ENCODE peak calls at places on chromosomes 12 and 14, in six cellular contexts. L is GM12891, Z is HT1080, J is right cardiac atrium, G is kidney tubule cell, I is B cell. U is an unnamed sample.
A peak's percentile ranks its signal among the peaks of the same experiment; 100 is the strongest.

GRCh38 chr14:104826197-104826857 is 25.4 kb downstream of the ZBTB42 start:
- DNase-seq in J (peak; percentile 91), L (peak; percentile 97), I (peak; percentile 90), Z (peak; percentile 52), G (peak; percentile 82), U (peak; percentile 97)

GRCh38 chr14:24096545-24097181 is 2.6 kb downstream of the PCK2 start:
- DNase-seq in I (no peak), J (no peak), G (no peak), Z (no peak), L (no peak), U (no peak)

GRCh38 chr12:62865860-62866407 is 69.0 kb downstream of the PPM1H start:
- DNase-seq in G (no peak), J (no peak), I (no peak), Z (no peak), L (no peak), U (no peak)

GRCh38 chr12:104138747-104139186 is 757 bp upstream of the NFYB start:
- DNase-seq in I (no peak), Z (no peak), G (no peak), L (no peak), J (peak; percentile 22), U (no peak)

GRCh38 chr14:29716150-29716549 is 211.5 kb downstream of the PRKD1 start:
- DNase-seq in J (no peak), I (no peak), L (no peak), Z (no peak), G (no peak), U (no peak)

GRCh38 chr12:68876471-68876870 is 56.5 kb downstream of the CPM start:
- DNase-seq in G (no peak), I (no peak), J (no peak), Z (no peak), L (no peak), U (no peak)

GRCh38 chr14:35352274-35353233 is 52.0 kb downstream of the NFKBIA start:
- DNase-seq in J (no peak), I (no peak), Z (no peak), L (no peak), G (no peak), U (no peak)

GRCh38 chr12:94269316-94269999 is 121.1 kb downstream of the PLXNC1 start:
- DNase-seq in J (no peak), L (no peak), G (no peak), Z (no peak), I (no peak), U (no peak)

GRCh38 chr14:104686624-104687517 is 2.5 kb upstream of the INF2 start:
- DNase-seq in L (no peak), J (peak; percentile 23), G (no peak), Z (no peak), I (no peak), U (no peak)

GRCh38 chr14:22560638-22561365 is 28.2 kb downstream of the DAD1 start:
- DNase-seq in J (no peak), L (no peak), G (no peak), Z (no peak), I (no peak), U (no peak)

GRCh38 chr12:105271364-105271763 is 35.4 kb upstream of the APPL2 start:
- DNase-seq in Z (no peak), G (no peak), J (no peak), I (no peak), L (no peak), U (no peak)

GRCh38 chr12:40107803-40108620 is 2.1 kb upstream of the SLC2A13 start:
- DNase-seq in I (no peak), J (no peak), L (no peak), Z (no peak), G (no peak), U (no peak)

GRCh38 chr14:75380656-75381055 is 47.2 kb upstream of the JDP2 start:
- DNase-seq in J (no peak), L (no peak), Z (no peak), I (no peak), G (no peak), U (no peak)

GRCh38 chr12:66695130-66695529 is 16.3 kb upstream of the GRIP1 start:
- DNase-seq in J (no peak), G (no peak), I (no peak), Z (no peak), L (no peak), U (no peak)

GRCh38 chr12:92673756-92674155 is 29.0 kb upstream of the PLEKHG7 start:
- DNase-seq in G (no peak), Z (no peak), J (no peak), I (no peak), L (no peak), U (peak; percentile 12)

GRCh38 chr12:104058796-104059195 is 5.5 kb upstream of the HCFC2 start:
- DNase-seq in L (no peak), G (peak; percentile 19), Z (no peak), I (no peak), J (no peak), U (no peak)

GRCh38 chr14:53391156-53391555 is 238.0 kb upstream of the DDHD1 start:
- DNase-seq in L (no peak), I (no peak), J (no peak), G (peak; percentile 40), Z (peak; percentile 88), U (no peak)

GRCh38 chr12:132077322-132078100 is 66.6 kb downstream of the DDX51 start:
- DNase-seq in J (no peak), I (no peak), Z (no peak), G (no peak), L (no peak), U (no peak)

GRCh38 chr12:113005759-113006158 is 27.4 kb downstream of the OAS2 start:
- DNase-seq in J (no peak), G (no peak), I (no peak), Z (no peak), L (peak; percentile 15), U (no peak)

GRCh38 chr12:70157099-70157498 is 86.1 kb upstream of the CNOT2 start:
- DNase-seq in G (no peak), L (no peak), I (no peak), J (no peak), Z (no peak), U (no peak)

GRCh38 chr12:45269407-45269741 is 53.5 kb downstream of the ANO6 start:
- DNase-seq in L (no peak), J (no peak), I (no peak), G (no peak), Z (no peak), U (no peak)

GRCh38 chr12:124909831-124910560 is 4.5 kb downstream of the UBC start:
- DNase-seq in L (no peak), Z (peak; percentile 35), J (no peak), G (peak; percentile 62), I (no peak), U (no peak)

GRCh38 chr12:12839886-12840285 is 26.7 kb downstream of the DDX47 start:
- DNase-seq in G (peak; percentile 85), L (no peak), J (peak; percentile 69), I (no peak), Z (peak; percentile 96), U (no peak)

GRCh38 chr12:11965258-11965910 is 105.4 kb upstream of the BCL2L14 start:
- DNase-seq in Z (no peak), I (no peak), J (no peak), L (no peak), G (no peak), U (no peak)

GRCh38 chr12:39574785-39575497 is 44.7 kb downstream of the ABCD2 start:
- DNase-seq in I (no peak), J (no peak), L (no peak), Z (no peak), G (peak; percentile 5), U (no peak)

GRCh38 chr14:101359221-101360044 is 201.9 kb upstream of the DIO3 start:
- DNase-seq in Z (no peak), I (no peak), G (no peak), L (no peak), J (peak; percentile 54), U (no peak)

GRCh38 chr12:120481022-120481767 is 11.6 kb upstream of the SRSF9 start:
- DNase-seq in I (no peak), Z (no peak), J (no peak), G (peak; percentile 28), L (no peak), U (no peak)

GRCh38 chr12:126353604-126354003 is 1288.4 kb downstream of the AACS start:
- DNase-seq in G (no peak), L (no peak), Z (peak; percentile 52), J (no peak), I (no peak), U (no peak)

GRCh38 chr12:106030210-106031175 is 108.3 kb downstream of the NUAK1 start:
- DNase-seq in G (peak; percentile 87), J (no peak), Z (peak; percentile 98), I (no peak), L (peak; percentile 6), U (no peak)

U was measured in GM13977.